ENCODE peak calls at places on chromosomes 4 and X, in five cellular contexts. J is GM19239, E is neuronal stem cell, V is BJ, N is AG10803. A is an unnamed sample.

GRCh38 chr4:91116861-91117260 is 989.7 kb downstream of the CCSER1 start:
- DNase-seq in E (no peak), V (no peak), J (no peak), N (no peak), A (no peak)

GRCh38 chr4:2793578-2793919 is 664 bp downstream of the SH3BP2 start:
- DNase-seq in J (no peak), V (no peak), E (no peak), N (peak), A (peak)

GRCh38 chr4:5993876-5994811 is 24.1 kb downstream of the C4orf50 start:
- DNase-seq in J (no peak), E (no peak), V (no peak), N (no peak), A (no peak)

GRCh38 chr4:117203231-117203630 is 117.9 kb upstream of the TRAM1L1 start:
- DNase-seq in J (no peak), N (no peak), E (no peak), V (no peak), A (no peak)

GRCh38 chr4:152935138-152935537 is 985 bp upstream of the FHDC1 start:
- DNase-seq in N (no peak), J (peak), V (no peak), E (peak), A (no peak)

GRCh38 chr4:55038176-55038890 is 87.1 kb downstream of the KDR start:
- DNase-seq in N (peak), J (no peak), V (no peak), E (no peak), A (peak)

GRCh38 chr4:36399762-36400353 is 118.4 kb downstream of the DTHD1 start:
- DNase-seq in N (no peak), V (no peak), E (no peak), J (peak), A (no peak)

GRCh38 chr4:1550122-1551070 is 133.7 kb downstream of the FAM53A start:
- DNase-seq in E (no peak), V (no peak), N (no peak), J (no peak), A (no peak)

GRCh38 chr4:13102344-13102743 is 381.8 kb downstream of the RAB28 start:
- DNase-seq in E (no peak), N (no peak), V (no peak), J (no peak), A (no peak)

GRCh38 chr4:185716008-185716976 is 95.7 kb downstream of the SORBS2 start:
- DNase-seq in J (no peak), V (no peak), N (no peak), E (no peak), A (no peak)

GRCh38 chrX:153765138-153766079 is 1.4 kb downstream of the PLXNB3 start:
- DNase-seq in E (no peak), V (no peak), J (no peak), N (no peak), A (peak)

GRCh38 chrX:19728083-19728648 is 159.2 kb downstream of the SH3KBP1 start:
- DNase-seq in J (no peak), V (no peak), N (no peak), E (no peak), A (no peak)

GRCh38 chr4:110014233-110014632 is 101.5 kb downstream of the EGF start:
- DNase-seq in N (no peak), V (no peak), E (no peak), J (no peak), A (no peak)

GRCh38 chr4:123250843-123251242 is 145.8 kb upstream of the SPRY1 start:
- DNase-seq in J (no peak), V (peak), E (no peak), N (peak), A (peak)

GRCh38 chrX:70166601-70167590 is 10.4 kb upstream of the DGAT2L6 start:
- DNase-seq in N (peak), V (no peak), E (no peak), J (no peak), A (peak)

GRCh38 chr4:88893961-88894360 is 163.0 kb downstream of the FAM13A start:
- DNase-seq in J (no peak), V (no peak), N (peak), E (no peak), A (no peak)

GRCh38 chr4:13555325-13555724 is 11.0 kb upstream of the NKX3-2 start:
- DNase-seq in N (no peak), V (no peak), J (no peak), E (no peak), A (no peak)

GRCh38 chr4:147580396-147580795 is 36.8 kb upstream of the TMEM184C start:
- DNase-seq in E (no peak), V (no peak), J (no peak), N (no peak), A (no peak)

GRCh38 chr4:185697488-185697887 is 114.5 kb downstream of the SORBS2 start:
- DNase-seq in J (no peak), E (no peak), N (no peak), V (no peak), A (no peak)

GRCh38 chr4:70722199-70722791 is 531 bp downstream of the RUFY3 start:
- DNase-seq in N (peak), E (no peak), J (no peak), V (no peak), A (peak)

GRCh38 chr4:38788327-38788726 is 5.5 kb upstream of the TLR10 start:
- DNase-seq in J (no peak), N (no peak), E (no peak), V (no peak), A (no peak)

GRCh38 chr4:93568758-93569157 is 259.8 kb upstream of the ATOH1 start:
- DNase-seq in V (no peak), E (no peak), J (no peak), N (no peak), A (no peak)

GRCh38 chr4:64747919-64748715 is 338.9 kb upstream of the TECRL start:
- DNase-seq in V (no peak), J (no peak), E (no peak), N (no peak), A (no peak)

GRCh38 chr4:180057198-180057821 is 2185.9 kb upstream of the TENM3 start:
- DNase-seq in V (no peak), E (peak), J (no peak), N (no peak), A (no peak)

GRCh38 chr4:159252491-159252890 is 149.6 kb downstream of the RAPGEF2 start:
- DNase-seq in N (no peak), E (no peak), V (no peak), J (no peak), A (peak)

GRCh38 chrX:137428251-137428661 is 137.7 kb upstream of the ZIC3 start:
- DNase-seq in N (no peak), J (no peak), E (no peak), V (no peak), A (no peak)

GRCh38 chrX:130245441-130245840 is 23.3 kb downstream of the ZNF280C start:
- DNase-seq in E (no peak), J (no peak), V (peak), N (peak), A (peak)

GRCh38 chrX:107667426-107667825 is 39.1 kb downstream of the PRPS1 start:
- DNase-seq in J (no peak), V (no peak), N (no peak), E (no peak), A (no peak)

GRCh38 chrX:151711787-151712186 is 4.0 kb upstream of the FATE1 start:
- DNase-seq in V (no peak), E (no peak), N (no peak), J (no peak), A (no peak)

GRCh38 chr4:141193516-141193915 is 27.2 kb upstream of the ZNF330 start:
- DNase-seq in N (no peak), J (no peak), E (no peak), V (no peak), A (no peak)

GRCh38 chr4:59127748-59128147 is 2017.6 kb upstream of the IGFBP7 start:
- DNase-seq in N (no peak), V (no peak), E (no peak), J (no peak), A (no peak)

GRCh38 chr4:168306476-168306875 is 12.1 kb downstream of the DDX60 start:
- DNase-seq in V (no peak), J (no peak), N (no peak), E (no peak), A (no peak)

GRCh38 chr4:38071801-38072567 is 111.8 kb downstream of the PTTG2 start:
- DNase-seq in E (no peak), J (no peak), V (no peak), N (peak), A (peak)

GRCh38 chr4:165345663-165346417 is 18.4 kb downstream of the MSMO1 start:
- DNase-seq in E (no peak), J (no peak), N (no peak), V (no peak), A (no peak)

GRCh38 chr4:122150896-122151295 is 1.2 kb upstream of the BLTP1 start:
- DNase-seq in J (no peak), N (no peak), E (no peak), V (no peak), A (no peak)

GRCh38 chr4:12360391-12360790 is 931.7 kb upstream of the HS3ST1 start:
- DNase-seq in V (no peak), N (no peak), E (no peak), J (no peak), A (no peak)

GRCh38 chrX:3119376-3119775 is 78.1 kb downstream of the ARSF start:
- DNase-seq in N (no peak), J (no peak), V (no peak), E (no peak), A (peak)